ENCODE peak calls at places on chromosomes 4 and X, in six cellular contexts. One of them, this sample, is unnamed.

GRCh38 chrX:118459494-118459893 is 36.1 kb upstream of the DOCK11 start:
- DNase-seq in activated T-cell treated with anti-CD3 and anti-CD28 coated beads for 48 hours: no peak
- DNase-seq in NCI-H774: peak; percentile 59
- DNase-seq in uterus: no peak
- DNase-seq in NCI-H146: peak; percentile 64
- DNase-seq in LoVo: peak; percentile 2
- DNase-seq in this sample: peak; percentile 2

GRCh38 chr4:120842046-120842445 is 80.5 kb downstream of the PRDM5 start:
- DNase-seq in NCI-H146: no peak
- DNase-seq in LoVo: no peak
- DNase-seq in NCI-H774: no peak
- DNase-seq in uterus: no peak
- DNase-seq in activated T-cell treated with anti-CD3 and anti-CD28 coated beads for 48 hours: no peak
- DNase-seq in this sample: no peak

GRCh38 chr4:148469938-148470337 is 27.7 kb upstream of the NR3C2 start:
- DNase-seq in NCI-H774: no peak
- DNase-seq in LoVo: no peak
- DNase-seq in NCI-H146: no peak
- DNase-seq in activated T-cell treated with anti-CD3 and anti-CD28 coated beads for 48 hours: no peak
- DNase-seq in uterus: no peak
- DNase-seq in this sample: no peak

GRCh38 chr4:143348233-143349077 is 11.8 kb downstream of the GAB1 start:
- DNase-seq in activated T-cell treated with anti-CD3 and anti-CD28 coated beads for 48 hours: no peak
- DNase-seq in NCI-H146: no peak
- DNase-seq in NCI-H774: no peak
- DNase-seq in uterus: no peak
- DNase-seq in LoVo: no peak
- DNase-seq in this sample: no peak

GRCh38 chrX:55119712-55120111 is 30.9 kb downstream of the PAGE2 start:
- DNase-seq in activated T-cell treated with anti-CD3 and anti-CD28 coated beads for 48 hours: no peak
- DNase-seq in uterus: no peak
- DNase-seq in LoVo: no peak
- DNase-seq in NCI-H146: no peak
- DNase-seq in NCI-H774: no peak
- DNase-seq in this sample: no peak

GRCh38 chrX:139831689-139832456 is 101.0 kb downstream of the ATP11C start:
- DNase-seq in NCI-H774: no peak
- DNase-seq in LoVo: peak; percentile 11
- DNase-seq in NCI-H146: no peak
- DNase-seq in uterus: no peak
- DNase-seq in activated T-cell treated with anti-CD3 and anti-CD28 coated beads for 48 hours: no peak
- DNase-seq in this sample: no peak

GRCh38 chr4:37646237-37646636 is 39.9 kb downstream of the RELL1 start:
- DNase-seq in activated T-cell treated with anti-CD3 and anti-CD28 coated beads for 48 hours: no peak
- DNase-seq in NCI-H146: no peak
- DNase-seq in NCI-H774: no peak
- DNase-seq in LoVo: no peak
- DNase-seq in uterus: no peak
- DNase-seq in this sample: no peak

GRCh38 chrX:11421816-11422528 is 128.8 kb downstream of the AMELX start:
- DNase-seq in activated T-cell treated with anti-CD3 and anti-CD28 coated beads for 48 hours: no peak
- DNase-seq in NCI-H146: no peak
- DNase-seq in LoVo: no peak
- DNase-seq in uterus: no peak
- DNase-seq in NCI-H774: no peak
- DNase-seq in this sample: no peak

GRCh38 chrX:51862920-51863319 is 30.5 kb upstream of the MAGED1 start:
- DNase-seq in activated T-cell treated with anti-CD3 and anti-CD28 coated beads for 48 hours: no peak
- DNase-seq in NCI-H774: no peak
- DNase-seq in NCI-H146: no peak
- DNase-seq in uterus: no peak
- DNase-seq in LoVo: no peak
- DNase-seq in this sample: no peak

GRCh38 chr4:32249040-32249439 is 1528.9 kb downstream of the PCDH7 start:
- DNase-seq in NCI-H774: no peak
- DNase-seq in uterus: no peak
- DNase-seq in LoVo: no peak
- DNase-seq in activated T-cell treated with anti-CD3 and anti-CD28 coated beads for 48 hours: no peak
- DNase-seq in NCI-H146: no peak
- DNase-seq in this sample: no peak

GRCh38 chr4:1232661-1233621 is 16.0 kb downstream of the CTBP1 start:
- DNase-seq in LoVo: no peak
- DNase-seq in activated T-cell treated with anti-CD3 and anti-CD28 coated beads for 48 hours: no peak
- DNase-seq in NCI-H774: no peak
- DNase-seq in uterus: no peak
- DNase-seq in NCI-H146: no peak
- DNase-seq in this sample: no peak

GRCh38 chr4:47703964-47704363 is 133.9 kb downstream of the CORIN start:
- DNase-seq in activated T-cell treated with anti-CD3 and anti-CD28 coated beads for 48 hours: no peak
- DNase-seq in uterus: no peak
- DNase-seq in NCI-H146: no peak
- DNase-seq in LoVo: no peak
- DNase-seq in NCI-H774: no peak
- DNase-seq in this sample: no peak

GRCh38 chr4:74097631-74098550 is 1.1 kb downstream of the CXCL2 start:
- DNase-seq in NCI-H774: no peak
- DNase-seq in NCI-H146: no peak
- DNase-seq in uterus: no peak
- DNase-seq in LoVo: no peak
- DNase-seq in activated T-cell treated with anti-CD3 and anti-CD28 coated beads for 48 hours: no peak
- DNase-seq in this sample: peak; percentile 35

GRCh38 chrX:45129055-45129454 is 71.6 kb downstream of the DIPK2B start:
- DNase-seq in LoVo: no peak
- DNase-seq in NCI-H774: no peak
- DNase-seq in NCI-H146: no peak
- DNase-seq in activated T-cell treated with anti-CD3 and anti-CD28 coated beads for 48 hours: no peak
- DNase-seq in uterus: no peak
- DNase-seq in this sample: no peak